ENCODE peak calls at places on chromosomes 5 and 9, in five cellular contexts. U is GM06990, H is EH, D is T-helper 2 cell, Y is germinal center. C is an unnamed sample.

GRCh38 chr5:178496219-178496618 is 94.0 kb downstream of the COL23A1 start:
- DNase-seq in H (no peak), D (no peak), U (no peak), Y (no peak), C (no peak)

GRCh38 chr5:1494780-1495524 is 28.8 kb downstream of the LPCAT1 start:
- DNase-seq in U (peak; percentile 93), Y (no peak), H (no peak), D (no peak), C (no peak)

GRCh38 chr9:121059998-121060636 is 10.0 kb upstream of the C5 start:
- DNase-seq in U (peak; percentile 28), Y (peak; percentile 63), D (no peak), H (peak; percentile 72), C (no peak)

GRCh38 chr9:68678430-68678829 is 26.6 kb upstream of the PIP5K1B start:
- DNase-seq in H (peak; percentile 12), Y (peak; percentile 66), U (no peak), D (no peak), C (no peak)

GRCh38 chr9:19375536-19375935 is 4.5 kb downstream of the RPS6 start:
- DNase-seq in Y (no peak), H (peak; percentile 70), U (no peak), D (no peak), C (no peak)

GRCh38 chr5:114702111-114702510 is 340.2 kb downstream of the KCNN2 start:
- DNase-seq in U (no peak), H (no peak), D (no peak), Y (no peak), C (no peak)

GRCh38 chr5:14268738-14269137 is 125.6 kb downstream of the TRIO start:
- DNase-seq in U (no peak), Y (no peak), D (no peak), H (peak; percentile 63), C (no peak)

GRCh38 chr5:84091400-84091799 is 293.3 kb downstream of the EDIL3 start:
- DNase-seq in Y (no peak), U (no peak), H (no peak), D (no peak), C (no peak)

GRCh38 chr9:34505370-34506120 is 17.2 kb downstream of the ENHO start:
- DNase-seq in U (no peak), H (peak; percentile 8), D (no peak), Y (no peak), C (no peak)

GRCh38 chr5:154358410-154359221 is 87.2 kb upstream of the SAP30L start:
- DNase-seq in U (no peak), Y (no peak), H (no peak), D (no peak), C (no peak)

GRCh38 chr9:70962761-70963445 is 158.5 kb downstream of the TRPM3 start:
- DNase-seq in D (no peak), H (peak; percentile 64), Y (no peak), U (no peak), C (no peak)